ENCODE peak calls at places on chromosomes 3 and 15, in seven cellular contexts. X, B, A, E, M, H and Y are unnamed samples.

GRCh38 chr15:63715818-63716217 is 117.9 kb downstream of the HERC1 start:
- DNase-seq in H (peak), M (no peak), B (peak), X (no peak), E (no peak), A (no peak), Y (no peak)

GRCh38 chr3:150439657-150440056 is 31.6 kb downstream of the TSC22D2 start:
- DNase-seq in A (peak), E (no peak), M (no peak), X (no peak), B (no peak), H (no peak), Y (no peak)

GRCh38 chr3:45026038-45026437 is at the start of gene CLEC3B:
- DNase-seq in B (no peak), A (peak), M (no peak), E (no peak), X (peak), H (no peak), Y (peak)

GRCh38 chr3:160641675-160642330 is 35.2 kb upstream of the ARL14 start:
- DNase-seq in E (no peak), M (no peak), A (peak), H (peak), X (peak), B (no peak), Y (peak)

GRCh38 chr3:186073641-186074040 is 35.2 kb downstream of the ETV5 start:
- DNase-seq in M (no peak), X (no peak), A (peak), E (no peak), H (no peak), B (no peak), Y (no peak)

GRCh38 chr3:143103633-143104032 is 15.9 kb upstream of the CHST2 start:
- DNase-seq in A (no peak), M (no peak), X (no peak), B (no peak), H (no peak), E (no peak), Y (no peak)

GRCh38 chr3:11757929-11758328 is 88.8 kb downstream of the TAMM41 start:
- DNase-seq in E (no peak), M (no peak), A (no peak), X (no peak), B (no peak), H (no peak), Y (no peak)

GRCh38 chr3:147493666-147494065 is 84.5 kb downstream of the ZIC1 start:
- DNase-seq in H (no peak), A (no peak), E (no peak), X (no peak), M (no peak), B (no peak), Y (no peak)

GRCh38 chr3:197003461-197004385 is 25.9 kb downstream of the MELTF start:
- DNase-seq in B (no peak), M (no peak), X (no peak), E (peak), H (peak), A (peak), Y (no peak)

GRCh38 chr3:185502987-185503386 is 4.2 kb upstream of the TMEM41A start:
- DNase-seq in A (no peak), E (no peak), H (no peak), X (no peak), M (no peak), B (no peak), Y (no peak)

GRCh38 chr3:16382852-16383251 is 117.8 kb downstream of the OXNAD1 start:
- DNase-seq in E (no peak), A (no peak), X (no peak), H (no peak), M (no peak), B (peak), Y (no peak)

GRCh38 chr15:100229181-100230163 is 112.3 kb downstream of the ADAMTS17 start:
- DNase-seq in H (no peak), X (peak), E (no peak), A (no peak), B (no peak), M (no peak), Y (no peak)

GRCh38 chr15:64807751-64808222 is 17.7 kb downstream of the PIF1 start:
- DNase-seq in X (no peak), B (no peak), A (no peak), M (no peak), H (no peak), E (no peak), Y (no peak)

GRCh38 chr3:125123906-125124305 is 68.1 kb upstream of the HEG1 start:
- DNase-seq in H (no peak), A (no peak), M (no peak), X (peak), E (no peak), B (no peak), Y (peak)

GRCh38 chr3:113825090-113825489 is 13.5 kb upstream of the GRAMD1C start:
- DNase-seq in A (no peak), B (no peak), E (no peak), H (no peak), M (no peak), X (peak), Y (peak)

GRCh38 chr15:36370735-36371115 is 208.7 kb upstream of the CDIN1 start:
- DNase-seq in M (no peak), X (peak), H (peak), B (no peak), E (no peak), A (peak), Y (no peak)

GRCh38 chr3:141308588-141309218 is 59.6 kb upstream of the ZBTB38 start:
- DNase-seq in X (peak), B (no peak), H (peak), A (peak), E (peak), M (no peak), Y (peak)

GRCh38 chr3:175234075-175234474 is 374.9 kb downstream of the NAALADL2 start:
- DNase-seq in B (no peak), M (no peak), X (no peak), A (no peak), H (no peak), E (no peak), Y (no peak)

GRCh38 chr3:6600237-6600636 is 260.7 kb upstream of the GRM7 start:
- DNase-seq in H (no peak), B (no peak), A (no peak), E (no peak), X (no peak), M (no peak), Y (no peak)

GRCh38 chr15:49620174-49620573 is 444 bp downstream of the FAM227B start:
- DNase-seq in E (no peak), B (peak), H (no peak), M (no peak), A (peak), X (peak), Y (no peak)

GRCh38 chr3:168422843-168423242 is 327.1 kb upstream of the GOLIM4 start:
- DNase-seq in A (no peak), B (no peak), M (no peak), E (no peak), H (no peak), X (no peak), Y (no peak)

GRCh38 chr3:16875876-16876575 is 8.7 kb upstream of the PLCL2 start:
- DNase-seq in H (no peak), M (no peak), A (no peak), X (no peak), B (peak), E (no peak), Y (no peak)

GRCh38 chr3:192514754-192515660 is 212.3 kb downstream of the FGF12 start:
- DNase-seq in B (no peak), E (peak), M (no peak), A (no peak), X (no peak), H (no peak), Y (no peak)

GRCh38 chr3:141094851-141095545 is 43.9 kb downstream of the SPSB4 start:
- DNase-seq in M (no peak), B (no peak), E (peak), A (peak), X (peak), H (no peak), Y (peak)

GRCh38 chr15:90266061-90266431 is 574 bp downstream of the NGRN start:
- DNase-seq in H (peak), X (peak), E (peak), B (peak), M (no peak), A (peak), Y (peak)

GRCh38 chr3:30625541-30626438 is 19.4 kb downstream of the TGFBR2 start:
- DNase-seq in H (peak), B (no peak), M (no peak), E (no peak), A (peak), X (peak), Y (no peak)

GRCh38 chr3:60598668-60599067 is 652.6 kb downstream of the FHIT start:
- DNase-seq in B (no peak), M (no peak), A (peak), E (no peak), X (peak), H (no peak), Y (no peak)

GRCh38 chr3:175308105-175308504 is 449.0 kb downstream of the NAALADL2 start:
- DNase-seq in H (no peak), B (no peak), E (no peak), M (no peak), A (no peak), X (no peak), Y (no peak)

GRCh38 chr3:48656061-48656840 is 6.4 kb downstream of the CELSR3 start:
- DNase-seq in B (peak), M (no peak), A (peak), X (peak), H (peak), E (no peak), Y (peak)

GRCh38 chr3:119849126-119849525 is 67.2 kb downstream of the NR1I2 start:
- DNase-seq in M (no peak), B (no peak), E (no peak), H (no peak), A (no peak), X (no peak), Y (no peak)

GRCh38 chr15:80789296-80789695 is 10.1 kb downstream of the CEMIP start:
- DNase-seq in H (no peak), B (peak), E (no peak), X (peak), M (no peak), A (no peak), Y (no peak)

GRCh38 chr3:46006646-46007045 is 11.0 kb upstream of the FYCO1 start:
- DNase-seq in X (peak), B (no peak), M (no peak), H (peak), A (peak), E (no peak), Y (no peak)

GRCh38 chr3:9525078-9525477 is 28.5 kb downstream of the LHFPL4 start:
- DNase-seq in H (no peak), A (no peak), B (no peak), X (no peak), E (no peak), M (no peak), Y (no peak)

GRCh38 chr3:145384307-145384706 is 776.7 kb downstream of the PLOD2 start:
- DNase-seq in A (no peak), X (no peak), B (no peak), M (no peak), H (no peak), E (no peak), Y (no peak)

GRCh38 chr3:72722930-72723726 is 125.1 kb downstream of the SHQ1 start:
- DNase-seq in X (peak), A (peak), M (no peak), E (no peak), B (no peak), H (peak), Y (peak)